ENCODE peak calls at places on chromosomes 4 and X, in four cellular contexts. J is BE2C, T is dorsolateral prefrontal cortex, Z is astrocyte of the spinal cord. G is an unnamed sample.

GRCh38 chr4:90841676-90842075 is 714.5 kb downstream of the CCSER1 start:
- DNase-seq in J (no peak), T (no peak), Z (peak; percentile 20), G (peak; percentile 70)

GRCh38 chr4:106063009-106063408 is 167.7 kb downstream of the NPNT start:
- DNase-seq in J (no peak), T (no peak), Z (peak; percentile 64), G (no peak)

GRCh38 chr4:41712413-41712812 is 36.1 kb downstream of the PHOX2B start:
- DNase-seq in J (no peak), T (no peak), Z (no peak), G (peak; percentile 55)

GRCh38 chr4:56086561-56086960 is 137.8 kb downstream of the CEP135 start:
- DNase-seq in J (no peak), T (no peak), Z (no peak), G (no peak)

GRCh38 chrX:49041683-49042529 is 1.3 kb downstream of the TFE3 start:
- DNase-seq in J (no peak), T (no peak), Z (peak; percentile 30), G (peak; percentile 65)

GRCh38 chrX:72477787-72478186 is 94.9 kb downstream of the HDAC8 start:
- DNase-seq in J (peak; percentile 37), T (no peak), Z (no peak), G (no peak)

GRCh38 chr4:95572304-95572991 is 23.7 kb upstream of the UNC5C start:
- DNase-seq in J (peak; percentile 33), T (no peak), Z (peak; percentile 29), G (peak; percentile 85)

GRCh38 chr4:107115185-107115847 is 79.2 kb upstream of the DKK2 start:
- DNase-seq in J (no peak), T (no peak), Z (peak; percentile 43), G (no peak)

GRCh38 chr4:152099061-152099425 is 338.2 kb upstream of the GATB start:
- DNase-seq in J (no peak), T (no peak), Z (no peak), G (no peak)

GRCh38 chr4:77418333-77418732 is 187.3 kb upstream of the CXCL13 start:
- DNase-seq in J (no peak), T (no peak), Z (no peak), G (peak; percentile 56)

GRCh38 chrX:110363241-110363640 is 4.6 kb downstream of the RTL9 start:
- DNase-seq in J (no peak), T (no peak), Z (no peak), G (no peak)

GRCh38 chr4:173367946-173368345 is 2.8 kb upstream of the SAP30 start:
- DNase-seq in J (no peak), T (no peak), Z (peak; percentile 11), G (peak; percentile 55)

GRCh38 chr4:189092596-189092995 is 848.1 kb upstream of the FRG1 start:
- DNase-seq in J (no peak), T (no peak), Z (peak; percentile 7), G (no peak)

GRCh38 chrX:136146614-136147319 is 566 bp upstream of the FHL1 start:
- DNase-seq in J (peak; percentile 58), T (peak; percentile 50), Z (no peak), G (no peak)

GRCh38 chr4:168960716-168961115 is 49.3 kb downstream of the CBR4 start:
- DNase-seq in J (no peak), T (no peak), Z (no peak), G (no peak)

GRCh38 chr4:179634862-179635261 is 2192.6 kb upstream of the AGA start:
- DNase-seq in J (no peak), T (no peak), Z (no peak), G (no peak)

GRCh38 chr4:35695401-35695800 is 548.9 kb downstream of the ARAP2 start:
- DNase-seq in J (no peak), T (no peak), Z (no peak), G (no peak)

GRCh38 chrX:25343060-25343459 is 327.3 kb upstream of the ARX start:
- DNase-seq in J (no peak), T (no peak), Z (no peak), G (no peak)

GRCh38 chr4:22237155-22237751 is 278.6 kb downstream of the ADGRA3 start:
- DNase-seq in J (peak; percentile 58), T (no peak), Z (no peak), G (peak; percentile 48)

GRCh38 chrX:124232523-124233201 is 99.8 kb upstream of the TEX13D start:
- DNase-seq in J (no peak), T (no peak), Z (no peak), G (peak; percentile 66)

GRCh38 chr4:132180020-132180427 is 969.1 kb upstream of the PCDH10 start:
- DNase-seq in J (no peak), T (no peak), Z (peak; percentile 83), G (peak; percentile 78)

DNA sequence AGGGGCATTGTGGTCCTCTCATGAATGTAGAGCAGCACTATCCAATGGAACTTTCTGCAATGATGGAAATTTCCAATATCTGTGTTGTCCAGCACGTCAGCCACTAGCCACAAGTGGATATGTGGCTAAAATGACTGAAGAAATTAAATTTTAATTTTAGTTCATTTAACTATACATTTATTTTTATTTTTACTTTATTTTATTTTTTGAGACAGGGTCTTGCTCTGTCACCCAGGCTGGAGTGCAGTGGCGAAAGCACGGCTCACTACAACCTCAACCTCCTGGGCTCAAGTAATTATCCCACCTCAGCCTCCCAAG is 13.3 kb upstream of the RBBP7 start:
- DNase-seq in J (no peak), T (no peak), Z (no peak), G (no peak)
- TF ChIP-seq CTCF in J (no peak), T (no peak), Z (no peak), G (no peak)

GRCh38 chr4:1240721-1241465 is 8.0 kb downstream of the CTBP1 start:
- DNase-seq in J (peak; percentile 3), T (no peak), Z (no peak), G (no peak)
- H3K4me3 ChIP-seq in J (no peak overlapping the region), T (no peak overlapping the region), Z (no peak overlapping the region), G (no peak overlapping the region)

DNA sequence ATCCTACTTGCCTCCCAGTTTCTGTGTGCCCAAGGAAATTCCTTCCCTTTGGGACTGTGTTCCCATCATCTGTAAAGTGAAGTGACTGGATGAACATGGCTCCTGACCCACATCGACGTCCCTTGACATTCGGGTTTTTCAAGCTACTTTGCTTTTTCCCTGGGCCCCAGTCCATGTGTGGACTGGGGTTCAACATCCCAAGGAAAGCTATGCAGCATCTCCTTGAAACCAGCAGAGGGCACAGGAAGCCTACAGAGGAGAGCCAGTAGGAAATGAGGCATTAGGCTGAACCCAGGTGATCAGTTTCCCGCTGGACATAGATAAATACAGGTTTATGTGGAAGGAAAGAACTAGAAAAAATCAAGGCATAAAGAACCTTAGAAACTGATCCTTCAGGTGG is 145.1 kb upstream of the ARHGEF9 start:
- DNase-seq in J (no peak), T (no peak), Z (no peak), G (peak; percentile 16)
- TF ChIP-seq CTCF in J (peak; percentile 14), T (no peak), Z (peak; percentile 23), G (peak; percentile 27)

DNA sequence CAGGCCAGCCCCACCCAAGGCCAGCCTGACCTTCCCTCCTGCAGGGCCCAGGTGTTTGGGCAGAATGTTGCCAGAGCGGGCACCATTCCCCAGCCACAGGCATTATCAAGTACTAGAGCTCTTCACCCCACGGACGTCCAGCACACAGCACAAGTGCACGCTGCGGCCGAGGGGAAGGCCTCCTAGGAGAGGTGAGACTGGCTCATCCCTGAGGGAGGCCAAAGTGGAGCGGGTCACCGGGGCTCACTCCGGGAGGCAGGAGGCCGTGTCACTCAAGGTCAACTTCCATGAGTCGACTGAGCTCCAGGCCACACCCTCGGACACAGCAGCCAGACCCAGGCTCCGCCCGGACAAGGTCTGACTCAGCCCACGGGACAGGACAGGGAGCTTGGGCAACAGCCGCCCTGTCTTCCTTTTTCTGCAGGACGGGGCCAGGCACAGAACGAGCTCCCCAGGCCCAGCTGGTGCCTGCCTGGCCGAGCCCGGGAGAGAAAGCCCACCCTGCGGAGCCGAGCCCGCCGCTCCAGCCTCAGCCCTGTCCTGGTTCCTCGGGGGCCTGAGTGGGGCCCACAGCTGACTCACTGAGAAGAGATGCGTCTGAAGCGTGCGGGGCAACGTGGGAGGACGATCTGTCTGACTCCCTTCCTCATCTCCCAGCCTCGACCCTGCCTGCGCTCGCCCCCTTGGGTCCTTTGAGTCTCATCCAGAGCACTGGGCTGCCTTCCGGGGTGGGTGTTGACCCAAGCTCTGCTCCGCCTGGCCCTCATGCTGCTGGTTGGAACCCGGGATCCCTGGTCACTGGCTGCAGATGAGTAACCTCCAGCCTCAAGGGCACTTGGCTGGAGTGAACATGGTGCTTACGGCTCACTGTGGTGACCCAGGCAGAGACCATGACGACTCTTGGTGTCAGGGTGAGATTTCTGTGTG is 1.6 kb downstream of the SLC49A3 start:
- DNase-seq in J (peak; percentile 27), T (no peak), Z (peak; percentile 78), G (peak; percentile 87)
- H3K4me3 ChIP-seq in J (no peak overlapping the region), T (no peak overlapping the region), Z (no peak overlapping the region), G (no peak overlapping the region)

GRCh38 chr4:150581206-150581605 is 745 bp upstream of the MAB21L2 start:
- DNase-seq in J (no peak), T (no peak), Z (no peak), G (no peak)
- TF ChIP-seq CTCF in J (no peak), T (no peak), Z (no peak), G (no peak)

DNA sequence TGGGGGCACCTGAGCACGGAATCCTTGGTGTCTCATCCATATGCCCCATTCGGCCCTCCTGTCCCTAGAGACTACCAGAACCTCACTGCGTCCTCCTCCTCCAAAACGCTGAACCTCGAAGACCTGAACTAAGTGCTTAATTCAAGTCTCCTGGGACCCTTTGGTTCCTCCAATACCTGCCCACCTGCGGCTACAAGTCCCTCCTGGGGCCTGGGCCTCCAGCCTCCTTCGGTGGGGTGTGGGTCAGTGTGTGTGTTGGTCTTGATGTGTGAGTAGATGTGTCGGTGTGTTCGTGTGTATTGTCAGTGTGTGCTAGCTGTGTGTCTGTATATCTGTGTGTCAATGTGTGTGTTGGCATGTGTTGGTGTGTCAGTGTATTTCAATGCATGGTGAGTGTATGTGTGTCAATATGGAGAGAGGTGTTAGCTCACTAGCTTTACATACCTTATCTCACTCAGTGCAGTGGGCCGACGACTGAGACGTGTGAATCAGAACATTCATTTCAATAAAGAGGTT is 2.6 kb upstream of the SEPTIN6 start:
- DNase-seq in J (no peak), T (no peak), Z (no peak), G (no peak)
- H3K4me3 ChIP-seq in J (no peak overlapping the region), T (no peak overlapping the region), Z (no peak overlapping the region), G (no peak overlapping the region)

DNA sequence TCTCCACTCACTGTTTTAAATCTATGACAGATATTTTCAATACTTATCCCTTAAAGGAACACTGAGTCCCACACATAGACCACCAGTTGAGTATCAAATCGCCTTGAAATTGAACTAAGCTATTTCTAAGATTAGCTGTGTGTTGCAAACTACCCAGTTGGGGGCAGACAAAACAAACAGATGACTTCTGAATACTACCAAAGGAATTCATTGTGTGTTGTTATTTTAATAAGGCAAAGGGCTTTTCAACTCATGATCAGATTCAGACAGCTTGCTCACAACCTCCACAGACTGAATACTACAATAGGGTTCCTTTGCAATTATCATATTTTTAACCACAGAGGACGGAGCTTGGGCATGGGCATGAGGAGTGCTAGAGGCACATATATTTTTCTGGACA is 283.0 kb upstream of the GPC4 start:
- DNase-seq in J (no peak), T (no peak), Z (peak; percentile 53), G (peak; percentile 22)
- TF ChIP-seq CTCF in J (peak; percentile 2), T (no peak), Z (no peak), G (no peak)

G was measured in epithelial cell of esophagus.